ENCODE peak calls at places on chromosome 17, in five cellular contexts. One of them, this sample, is unnamed. For H3K4me1 and H3K27me3, the result is how much of the 10 kb centered on the place peaks cover.

GRCh38 chr17:81021531-81022370 is 13.2 kb upstream of the BAIAP2 start:
- DNase-seq in H9: no peak
- DNase-seq in HCT116: no peak
- DNase-seq in thoracic aorta: no peak
- DNase-seq in naive thymus-derived CD4-positive, alpha-beta T cell: no peak
- DNase-seq in this sample: no peak

GRCh38 chr17:72539981-72540897 is 419.4 kb downstream of the SOX9 start:
- DNase-seq in naive thymus-derived CD4-positive, alpha-beta T cell: peak
- DNase-seq in HCT116: peak
- DNase-seq in H9: peak
- DNase-seq in thoracic aorta: no peak
- DNase-seq in this sample: peak

GRCh38 chr17:53409588-53409987 is 413.1 kb upstream of the KIF2B start:
- DNase-seq in H9: no peak
- DNase-seq in HCT116: no peak
- DNase-seq in thoracic aorta: no peak
- DNase-seq in naive thymus-derived CD4-positive, alpha-beta T cell: no peak
- DNase-seq in this sample: no peak

GRCh38 chr17:77772461-77772897 is 186.0 kb upstream of the TNRC6C start:
- DNase-seq in naive thymus-derived CD4-positive, alpha-beta T cell: peak
- DNase-seq in H9: peak
- DNase-seq in HCT116: peak
- DNase-seq in thoracic aorta: no peak
- DNase-seq in this sample: peak

GRCh38 chr17:2174048-2174447 is 119.1 kb downstream of the HIC1 start:
- DNase-seq in H9: no peak
- DNase-seq in HCT116: no peak
- DNase-seq in thoracic aorta: no peak
- DNase-seq in naive thymus-derived CD4-positive, alpha-beta T cell: no peak
- DNase-seq in this sample: no peak

GRCh38 chr17:20156196-20157077 is 147.3 kb downstream of the SPECC1 start:
- DNase-seq in H9: no peak
- DNase-seq in thoracic aorta: no peak
- DNase-seq in naive thymus-derived CD4-positive, alpha-beta T cell: peak
- DNase-seq in HCT116: peak
- DNase-seq in this sample: peak

GRCh38 chr17:31289790-31290189 is 7.2 kb downstream of the OMG start:
- DNase-seq in thoracic aorta: no peak
- DNase-seq in naive thymus-derived CD4-positive, alpha-beta T cell: no peak
- DNase-seq in H9: no peak
- DNase-seq in HCT116: no peak
- DNase-seq in this sample: no peak

GRCh38 chr17:65848751-65849150 is 287.3 kb upstream of the AXIN2 start:
- DNase-seq in thoracic aorta: no peak
- DNase-seq in HCT116: no peak
- DNase-seq in naive thymus-derived CD4-positive, alpha-beta T cell: no peak
- DNase-seq in H9: no peak
- DNase-seq in this sample: no peak

GRCh38 chr17:17027442-17028058 is 14.7 kb upstream of the MPRIP start:
- DNase-seq in H9: no peak
- DNase-seq in thoracic aorta: no peak
- DNase-seq in naive thymus-derived CD4-positive, alpha-beta T cell: no peak
- DNase-seq in HCT116: no peak
- DNase-seq in this sample: no peak

GRCh38 chr17:75830168-75831031 is 13.8 kb downstream of the UNC13D start:
- DNase-seq in H9: peak
- DNase-seq in thoracic aorta: no peak
- DNase-seq in HCT116: no peak
- DNase-seq in naive thymus-derived CD4-positive, alpha-beta T cell: no peak
- DNase-seq in this sample: peak

GRCh38 chr17:58969156-58969555 is 137.5 kb downstream of the TRIM37 start:
- DNase-seq in H9: no peak
- DNase-seq in thoracic aorta: no peak
- DNase-seq in naive thymus-derived CD4-positive, alpha-beta T cell: no peak
- DNase-seq in HCT116: no peak
- DNase-seq in this sample: no peak

GRCh38 chr17:42881768-42882565 is 18.6 kb upstream of the G6PC1 start:
- DNase-seq in thoracic aorta: no peak
- DNase-seq in HCT116: no peak
- DNase-seq in H9: no peak
- DNase-seq in naive thymus-derived CD4-positive, alpha-beta T cell: no peak
- DNase-seq in this sample: no peak

GRCh38 chr17:77188084-77189066 is 47.6 kb downstream of the SEC14L1 start:
- DNase-seq in H9: no peak
- DNase-seq in HCT116: no peak
- DNase-seq in naive thymus-derived CD4-positive, alpha-beta T cell: no peak
- DNase-seq in thoracic aorta: no peak
- DNase-seq in this sample: no peak

GRCh38 chr17:57487552-57487951 is 231.2 kb downstream of the MSI2 start:
- DNase-seq in HCT116: no peak
- DNase-seq in thoracic aorta: no peak
- DNase-seq in H9: no peak
- DNase-seq in naive thymus-derived CD4-positive, alpha-beta T cell: no peak
- DNase-seq in this sample: no peak

GRCh38 chr17:75950850-75951554 is 10.2 kb upstream of the FBF1 start:
- DNase-seq in HCT116: no peak
- DNase-seq in H9: no peak
- DNase-seq in naive thymus-derived CD4-positive, alpha-beta T cell: no peak
- DNase-seq in thoracic aorta: no peak
- DNase-seq in this sample: no peak

GRCh38 chr17:59572301-59572924 is 7.0 kb downstream of the DHX40 start:
- DNase-seq in thoracic aorta: no peak
- DNase-seq in HCT116: no peak
- DNase-seq in H9: no peak
- DNase-seq in naive thymus-derived CD4-positive, alpha-beta T cell: no peak
- DNase-seq in this sample: no peak

GRCh38 chr17:30378191-30378796 is 433 bp upstream of the CPD start:
- DNase-seq in HCT116: no peak
- DNase-seq in naive thymus-derived CD4-positive, alpha-beta T cell: peak
- DNase-seq in H9: no peak
- DNase-seq in thoracic aorta: no peak
- DNase-seq in this sample: no peak

GRCh38 chr17:6666077-6666521 is 14.5 kb downstream of the C17orf100 start:
- DNase-seq in H9: peak
- DNase-seq in thoracic aorta: no peak
- DNase-seq in HCT116: peak
- DNase-seq in naive thymus-derived CD4-positive, alpha-beta T cell: no peak
- DNase-seq in this sample: peak

GRCh38 chr17:34764716-34765115 is 185.3 kb downstream of the TMEM132E start:
- DNase-seq in H9: peak
- DNase-seq in HCT116: no peak
- DNase-seq in thoracic aorta: no peak
- DNase-seq in naive thymus-derived CD4-positive, alpha-beta T cell: no peak
- DNase-seq in this sample: peak

GRCh38 chr17:57622886-57623433 is 122.1 kb downstream of the CCDC182 start:
- DNase-seq in H9: no peak
- DNase-seq in thoracic aorta: no peak
- DNase-seq in naive thymus-derived CD4-positive, alpha-beta T cell: no peak
- DNase-seq in HCT116: no peak
- DNase-seq in this sample: no peak

GRCh38 chr17:18932360-18933055 is 19.5 kb upstream of the SLC5A10 start:
- DNase-seq in thoracic aorta: no peak
- DNase-seq in naive thymus-derived CD4-positive, alpha-beta T cell: no peak
- DNase-seq in H9: no peak
- DNase-seq in HCT116: no peak
- DNase-seq in this sample: no peak

GRCh38 chr17:7215652-7216139 is 3.9 kb downstream of the DLG4 start:
- DNase-seq in H9: peak
- DNase-seq in HCT116: no peak
- DNase-seq in naive thymus-derived CD4-positive, alpha-beta T cell: no peak
- DNase-seq in thoracic aorta: no peak
- DNase-seq in this sample: no peak

GRCh38 chr17:4706121-4706520 is 2.2 kb upstream of the PELP1 start:
- DNase-seq in H9: peak
- DNase-seq in naive thymus-derived CD4-positive, alpha-beta T cell: no peak
- DNase-seq in HCT116: no peak
- DNase-seq in thoracic aorta: no peak
- DNase-seq in this sample: no peak

GRCh38 chr17:66535611-66536010 is 233.2 kb downstream of the PRKCA start:
- DNase-seq in HCT116: no peak
- DNase-seq in H9: no peak
- DNase-seq in naive thymus-derived CD4-positive, alpha-beta T cell: no peak
- DNase-seq in thoracic aorta: no peak
- DNase-seq in this sample: no peak

GRCh38 chr17:53150101-53150698 is 672.5 kb upstream of the KIF2B start:
- DNase-seq in thoracic aorta: no peak
- DNase-seq in naive thymus-derived CD4-positive, alpha-beta T cell: no peak
- DNase-seq in H9: no peak
- DNase-seq in HCT116: no peak
- DNase-seq in this sample: no peak

GRCh38 chr17:31672161-31672819 is 186.8 kb downstream of the COPRS start:
- DNase-seq in thoracic aorta: no peak
- DNase-seq in HCT116: no peak
- DNase-seq in H9: peak
- DNase-seq in naive thymus-derived CD4-positive, alpha-beta T cell: no peak
- DNase-seq in this sample: no peak

GRCh38 chr17:67421869-67422273 is 44.8 kb downstream of the PITPNC1 start:
- DNase-seq in naive thymus-derived CD4-positive, alpha-beta T cell: peak
- DNase-seq in HCT116: peak
- DNase-seq in H9: no peak
- DNase-seq in thoracic aorta: no peak
- DNase-seq in this sample: no peak

GRCh38 chr17:65627892-65628622 is 66.6 kb upstream of the AXIN2 start:
- DNase-seq in H9: no peak
- DNase-seq in thoracic aorta: peak
- DNase-seq in HCT116: no peak
- DNase-seq in naive thymus-derived CD4-positive, alpha-beta T cell: no peak
- DNase-seq in this sample: no peak

GRCh38 chr17:32870027-32870670 is 6.8 kb downstream of the MYO1D start:
- DNase-seq in naive thymus-derived CD4-positive, alpha-beta T cell: no peak
- DNase-seq in HCT116: no peak
- DNase-seq in H9: no peak
- DNase-seq in thoracic aorta: no peak
- DNase-seq in this sample: no peak

GRCh38 chr17:7427549-7427948 is 1.1 kb upstream of the SPEM3 start:
- DNase-seq in HCT116: no peak
- DNase-seq in H9: no peak
- DNase-seq in naive thymus-derived CD4-positive, alpha-beta T cell: no peak
- DNase-seq in thoracic aorta: no peak
- DNase-seq in this sample: no peak

GRCh38 chr17:81097943-81098308 is 63.0 kb downstream of the BAIAP2 start:
- DNase-seq in HCT116: peak
- DNase-seq in thoracic aorta: no peak
- DNase-seq in H9: no peak
- DNase-seq in naive thymus-derived CD4-positive, alpha-beta T cell: no peak
- DNase-seq in this sample: no peak

GRCh38 chr17:68437979-68438877 is 19.1 kb downstream of the WIPI1 start:
- DNase-seq in thoracic aorta: no peak
- DNase-seq in HCT116: no peak
- DNase-seq in H9: peak
- DNase-seq in naive thymus-derived CD4-positive, alpha-beta T cell: no peak
- DNase-seq in this sample: no peak
- H3K4me1 ChIP-seq in thoracic aorta: under half
- H3K4me1 ChIP-seq in HCT116: under half
- H3K4me1 ChIP-seq in H9: under half
- H3K4me1 ChIP-seq in naive thymus-derived CD4-positive, alpha-beta T cell: under half
- H3K4me1 ChIP-seq in this sample: under half

DNA sequence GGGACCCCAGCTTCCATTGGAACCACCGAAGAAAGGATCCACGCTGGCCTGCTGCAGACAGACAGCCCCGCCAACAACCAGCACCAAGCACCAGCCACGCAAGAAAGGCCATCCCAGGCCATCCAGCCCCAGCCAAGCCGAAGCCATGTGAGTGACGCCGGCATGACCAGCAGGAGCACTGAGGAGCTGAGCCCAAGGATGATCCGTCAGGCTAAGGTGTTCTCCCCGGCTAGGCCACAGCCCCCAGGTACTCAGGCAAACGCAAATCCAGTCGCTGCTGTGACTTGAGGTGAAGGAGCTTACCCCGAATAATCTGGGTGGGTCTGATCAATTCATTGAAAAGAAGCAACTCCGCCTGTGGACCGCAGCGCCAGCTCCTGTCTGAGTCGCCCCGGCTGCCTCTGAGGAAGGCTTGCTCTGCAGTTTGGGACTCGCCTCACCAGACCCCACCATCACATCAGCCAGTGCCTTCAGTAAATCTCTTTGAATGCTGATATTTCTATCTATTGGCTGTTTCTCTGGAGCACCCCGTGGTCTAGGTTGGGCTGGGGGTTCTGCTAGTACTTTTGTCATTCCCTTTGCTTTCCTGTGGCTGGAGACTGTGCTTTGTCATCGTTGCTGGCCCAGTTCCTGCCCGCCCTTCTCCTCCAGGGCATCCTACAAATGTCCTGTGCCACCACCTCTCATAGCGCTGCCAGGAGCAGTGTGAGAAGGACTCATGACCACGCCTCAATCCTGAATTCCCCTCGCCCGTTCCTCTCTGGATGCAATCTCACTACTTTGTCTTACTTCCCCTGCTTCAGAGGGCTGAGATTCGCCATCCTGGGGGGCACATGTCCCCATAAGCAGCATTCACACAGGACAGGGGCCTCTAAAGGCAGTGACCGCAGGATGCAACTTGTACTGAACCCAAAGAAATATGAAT is 8.1 kb upstream of the CBX2 start:
- DNase-seq in naive thymus-derived CD4-positive, alpha-beta T cell: no peak
- DNase-seq in thoracic aorta: no peak
- DNase-seq in H9: no peak
- DNase-seq in HCT116: no peak
- DNase-seq in this sample: no peak
- H3K27me3 ChIP-seq in naive thymus-derived CD4-positive, alpha-beta T cell: under half
- H3K27me3 ChIP-seq in thoracic aorta: under half
- H3K27me3 ChIP-seq in H9: under half
- H3K27me3 ChIP-seq in HCT116: under half
- H3K27me3 ChIP-seq in this sample: under half

GRCh38 chr17:64223283-64223682 is 39.8 kb downstream of the TEX2 start:
- DNase-seq in naive thymus-derived CD4-positive, alpha-beta T cell: no peak
- DNase-seq in thoracic aorta: no peak
- DNase-seq in H9: no peak
- DNase-seq in HCT116: no peak
- DNase-seq in this sample: no peak
- H3K4me1 ChIP-seq in naive thymus-derived CD4-positive, alpha-beta T cell: under half
- H3K4me1 ChIP-seq in thoracic aorta: under half
- H3K4me1 ChIP-seq in H9: under half
- H3K4me1 ChIP-seq in HCT116: under half
- H3K4me1 ChIP-seq in this sample: under half

DNA sequence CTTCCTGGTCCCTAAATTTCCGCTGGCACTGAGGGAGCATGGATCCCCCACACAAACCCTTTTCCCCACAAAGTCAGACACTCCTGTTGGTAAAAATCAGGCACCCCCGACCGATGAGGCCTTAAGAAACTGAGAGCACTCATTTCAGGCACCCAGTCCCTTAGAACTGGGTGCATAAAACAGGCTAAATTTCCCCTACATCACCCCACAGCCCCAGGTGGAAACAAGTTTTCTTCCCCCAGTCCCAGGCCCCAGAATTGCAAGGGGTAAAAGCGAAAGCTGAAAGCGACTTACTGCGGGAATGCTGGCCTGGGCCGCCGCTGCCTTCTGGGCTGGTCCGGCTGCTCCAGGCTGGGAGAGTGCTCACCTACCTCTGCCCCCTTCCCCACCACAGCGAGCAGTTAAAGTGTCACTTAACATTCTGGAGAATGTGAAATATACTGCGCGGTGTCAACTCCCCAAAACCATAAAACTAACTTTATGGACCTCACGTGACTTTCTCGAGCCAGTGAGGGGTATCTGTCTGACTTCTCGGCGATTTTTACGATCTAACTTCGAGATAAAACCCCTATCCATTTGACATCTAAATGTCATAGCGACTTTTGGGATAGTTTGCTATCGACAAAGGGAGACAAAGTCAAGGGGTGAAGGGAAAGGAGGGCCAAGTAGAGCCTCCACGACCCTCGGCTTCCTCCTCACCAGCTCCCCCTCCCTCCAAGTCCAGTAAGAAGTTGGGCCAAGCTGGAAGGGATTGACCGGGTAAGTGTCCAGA is at the start of gene HOXB3:
- DNase-seq in thoracic aorta: no peak
- DNase-seq in naive thymus-derived CD4-positive, alpha-beta T cell: no peak
- DNase-seq in HCT116: no peak
- DNase-seq in H9: no peak
- DNase-seq in this sample: no peak
- H3K27me3 ChIP-seq in thoracic aorta: under half
- H3K27me3 ChIP-seq in naive thymus-derived CD4-positive, alpha-beta T cell: under half
- H3K27me3 ChIP-seq in HCT116: under half
- H3K27me3 ChIP-seq in H9: half or more
- H3K27me3 ChIP-seq in this sample: under half

This sample was measured in HAP-1.